ENCODE peak calls at places on chromosomes 5 and 9, in five cellular contexts. One of them, this sample, is unnamed. For H3K4me1, the result is how much of the 10 kb centered on the place peaks cover.

GRCh38 chr9:92734931-92735906 is 29.4 kb downstream of the BICD2 start:
- DNase-seq in stomach: no peak
- DNase-seq in IMR-90: no peak
- DNase-seq in breast epithelium: peak
- DNase-seq in uterus: no peak
- DNase-seq in this sample: no peak

GRCh38 chr9:124216474-124217176 is 41.1 kb upstream of the NEK6 start:
- DNase-seq in stomach: peak
- DNase-seq in IMR-90: no peak
- DNase-seq in breast epithelium: peak
- DNase-seq in uterus: no peak
- DNase-seq in this sample: peak

GRCh38 chr9:118290116-118290515 is 585.9 kb downstream of the TLR4 start:
- DNase-seq in stomach: no peak
- DNase-seq in IMR-90: no peak
- DNase-seq in breast epithelium: no peak
- DNase-seq in uterus: no peak
- DNase-seq in this sample: no peak

GRCh38 chr5:124289122-124289521 is 457.3 kb downstream of the ZNF608 start:
- DNase-seq in stomach: peak
- DNase-seq in IMR-90: no peak
- DNase-seq in breast epithelium: no peak
- DNase-seq in uterus: peak
- DNase-seq in this sample: peak

GRCh38 chr9:129602598-129603415 is 18.1 kb downstream of the C9orf50 start:
- DNase-seq in stomach: no peak
- DNase-seq in IMR-90: no peak
- DNase-seq in breast epithelium: no peak
- DNase-seq in uterus: no peak
- DNase-seq in this sample: no peak

GRCh38 chr9:98709968-98710965 is 1.5 kb upstream of the GABBR2 start:
- DNase-seq in stomach: no peak
- DNase-seq in IMR-90: peak
- DNase-seq in breast epithelium: no peak
- DNase-seq in uterus: no peak
- DNase-seq in this sample: peak

GRCh38 chr5:109191153-109191558 is 218.6 kb downstream of the PJA2 start:
- DNase-seq in stomach: no peak
- DNase-seq in IMR-90: peak
- DNase-seq in breast epithelium: no peak
- DNase-seq in uterus: no peak
- DNase-seq in this sample: peak

GRCh38 chr5:143200781-143201398 is 202.6 kb downstream of the NR3C1 start:
- DNase-seq in stomach: no peak
- DNase-seq in IMR-90: peak
- DNase-seq in breast epithelium: no peak
- DNase-seq in uterus: no peak
- DNase-seq in this sample: peak

GRCh38 chr5:60701317-60701988 is 1.5 kb upstream of the DEPDC1B start:
- DNase-seq in stomach: no peak
- DNase-seq in IMR-90: no peak
- DNase-seq in breast epithelium: no peak
- DNase-seq in uterus: no peak
- DNase-seq in this sample: no peak

GRCh38 chr9:137226338-137227056 is 805 bp upstream of the RNF224 start:
- DNase-seq in stomach: no peak
- DNase-seq in IMR-90: no peak
- DNase-seq in breast epithelium: no peak
- DNase-seq in uterus: no peak
- DNase-seq in this sample: no peak

GRCh38 chr9:129278391-129279237 is 100.6 kb upstream of the IER5L start:
- DNase-seq in stomach: peak
- DNase-seq in IMR-90: no peak
- DNase-seq in breast epithelium: peak
- DNase-seq in uterus: no peak
- DNase-seq in this sample: no peak

GRCh38 chr9:105037139-105037538 is 109.2 kb upstream of the ABCA1 start:
- DNase-seq in stomach: no peak
- DNase-seq in IMR-90: no peak
- DNase-seq in breast epithelium: no peak
- DNase-seq in uterus: no peak
- DNase-seq in this sample: no peak

GRCh38 chr5:25713259-25713658 is 1068.5 kb upstream of the CDH10 start:
- DNase-seq in stomach: no peak
- DNase-seq in IMR-90: no peak
- DNase-seq in breast epithelium: no peak
- DNase-seq in uterus: no peak
- DNase-seq in this sample: no peak

GRCh38 chr5:99141534-99142135 is 212.8 kb upstream of the CHD1 start:
- DNase-seq in stomach: no peak
- DNase-seq in IMR-90: no peak
- DNase-seq in breast epithelium: no peak
- DNase-seq in uterus: peak
- DNase-seq in this sample: peak

GRCh38 chr5:32475338-32476097 is 31.0 kb upstream of the ZFR start:
- DNase-seq in stomach: no peak
- DNase-seq in IMR-90: no peak
- DNase-seq in breast epithelium: no peak
- DNase-seq in uterus: no peak
- DNase-seq in this sample: no peak

GRCh38 chr5:136021016-136021405 is 7.8 kb upstream of the TGFBI start:
- DNase-seq in stomach: no peak
- DNase-seq in IMR-90: peak
- DNase-seq in breast epithelium: no peak
- DNase-seq in uterus: no peak
- DNase-seq in this sample: no peak

GRCh38 chr5:43078956-43079355 is 38.8 kb upstream of the ANXA2R start:
- DNase-seq in stomach: no peak
- DNase-seq in IMR-90: peak
- DNase-seq in breast epithelium: no peak
- DNase-seq in uterus: no peak
- DNase-seq in this sample: no peak

GRCh38 chr5:13385066-13385465 is 559.4 kb downstream of the DNAH5 start:
- DNase-seq in stomach: no peak
- DNase-seq in IMR-90: no peak
- DNase-seq in breast epithelium: no peak
- DNase-seq in uterus: no peak
- DNase-seq in this sample: no peak

GRCh38 chr9:77951369-77951768 is 80.2 kb downstream of the GNAQ start:
- DNase-seq in stomach: no peak
- DNase-seq in IMR-90: no peak
- DNase-seq in breast epithelium: no peak
- DNase-seq in uterus: no peak
- DNase-seq in this sample: no peak

GRCh38 chr9:96566401-96567202 is 53.0 kb downstream of the CDC14B start:
- DNase-seq in stomach: peak
- DNase-seq in IMR-90: no peak
- DNase-seq in breast epithelium: peak
- DNase-seq in uterus: peak
- DNase-seq in this sample: peak

GRCh38 chr5:169223595-169223953 is 77.4 kb downstream of the SLIT3 start:
- DNase-seq in stomach: no peak
- DNase-seq in IMR-90: no peak
- DNase-seq in breast epithelium: no peak
- DNase-seq in uterus: no peak
- DNase-seq in this sample: no peak

GRCh38 chr9:94300470-94301301 is 27.8 kb downstream of the NUTM2F start:
- DNase-seq in stomach: no peak
- DNase-seq in IMR-90: no peak
- DNase-seq in breast epithelium: no peak
- DNase-seq in uterus: no peak
- DNase-seq in this sample: no peak

GRCh38 chr5:79464695-79465332 is 49.1 kb downstream of the HOMER1 start:
- DNase-seq in stomach: no peak
- DNase-seq in IMR-90: peak
- DNase-seq in breast epithelium: no peak
- DNase-seq in uterus: no peak
- DNase-seq in this sample: no peak

GRCh38 chr9:86854898-86855523 is 92.3 kb downstream of the GAS1 start:
- DNase-seq in stomach: no peak
- DNase-seq in IMR-90: peak
- DNase-seq in breast epithelium: no peak
- DNase-seq in uterus: peak
- DNase-seq in this sample: peak

GRCh38 chr9:22041792-22042191 is 32.7 kb upstream of the CDKN2B start:
- DNase-seq in stomach: peak
- DNase-seq in IMR-90: no peak
- DNase-seq in breast epithelium: no peak
- DNase-seq in uterus: no peak
- DNase-seq in this sample: no peak

GRCh38 chr9:114616684-114617520 is 5.8 kb downstream of the TMEM268 start:
- DNase-seq in stomach: peak
- DNase-seq in IMR-90: no peak
- DNase-seq in breast epithelium: peak
- DNase-seq in uterus: peak
- DNase-seq in this sample: peak

DNA sequence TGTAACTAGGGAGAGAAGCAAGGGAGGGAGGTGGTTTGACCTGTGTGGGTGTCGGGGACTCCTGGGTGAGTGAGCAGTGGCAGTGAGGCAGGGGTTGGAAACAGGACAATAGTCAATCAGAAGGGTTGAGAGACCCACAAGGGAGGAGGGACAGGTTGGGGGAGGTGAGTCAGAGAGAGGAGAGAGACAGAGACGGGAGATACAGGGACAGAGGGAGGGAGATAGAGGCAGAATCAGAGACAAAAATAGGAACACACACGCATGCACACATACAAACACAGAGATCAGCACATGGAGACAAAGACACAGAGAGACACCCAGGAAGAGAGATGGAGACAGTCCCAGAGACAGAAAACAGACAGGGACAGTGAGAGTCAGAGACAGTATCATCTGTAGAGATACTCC is 39.3 kb upstream of the PTGS1 start:
- DNase-seq in stomach: no peak
- DNase-seq in IMR-90: no peak
- DNase-seq in breast epithelium: no peak
- DNase-seq in uterus: no peak
- DNase-seq in this sample: no peak
- TF ChIP-seq POLR2A in stomach: no peak
- TF ChIP-seq POLR2A in IMR-90: no peak
- TF ChIP-seq POLR2A in breast epithelium: no peak
- TF ChIP-seq POLR2A in uterus: no peak
- TF ChIP-seq POLR2A in this sample: no peak

DNA sequence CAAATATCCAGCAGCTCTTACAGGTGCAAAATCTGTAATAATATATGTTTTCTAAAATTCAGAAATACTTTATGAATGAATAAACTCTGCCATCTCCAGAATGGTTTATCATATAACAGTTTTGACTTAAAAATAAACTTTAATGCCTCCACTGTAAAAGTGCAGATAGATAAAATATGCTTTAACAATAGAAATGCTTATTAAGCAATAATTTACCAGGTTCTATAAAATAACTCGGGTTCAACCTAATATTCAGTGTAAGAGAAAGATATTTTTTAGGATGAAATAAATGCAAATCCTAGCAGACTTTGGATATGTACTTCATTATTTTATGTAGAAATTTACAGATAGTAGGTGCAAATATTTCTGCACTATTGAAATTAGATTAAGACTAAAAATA is 74.1 kb downstream of the FBXL7 start:
- DNase-seq in stomach: no peak
- DNase-seq in IMR-90: no peak
- DNase-seq in breast epithelium: no peak
- DNase-seq in uterus: no peak
- DNase-seq in this sample: no peak
- H3K4me1 ChIP-seq in stomach: under half
- H3K4me1 ChIP-seq in IMR-90: under half
- H3K4me1 ChIP-seq in breast epithelium: under half
- H3K4me1 ChIP-seq in uterus: under half
- H3K4me1 ChIP-seq in this sample: under half

GRCh38 chr5:34660444-34660843 is 4.3 kb downstream of the RAI14 start:
- DNase-seq in stomach: no peak
- DNase-seq in IMR-90: peak
- DNase-seq in breast epithelium: no peak
- DNase-seq in uterus: no peak
- DNase-seq in this sample: no peak

GRCh38 chr5:34656700-34657549 is 797 bp downstream of the RAI14 start:
- DNase-seq in stomach: peak
- DNase-seq in IMR-90: no peak
- DNase-seq in breast epithelium: peak
- DNase-seq in uterus: peak
- DNase-seq in this sample: peak

GRCh38 chr5:34657550-34657921 is 1.4 kb downstream of the RAI14 start:
- DNase-seq in stomach: no peak
- DNase-seq in IMR-90: peak
- DNase-seq in breast epithelium: no peak
- DNase-seq in uterus: peak
- DNase-seq in this sample: peak

GRCh38 chr5:34658023-34658422 is 1.9 kb downstream of the RAI14 start:
- DNase-seq in stomach: no peak
- DNase-seq in IMR-90: peak
- DNase-seq in breast epithelium: no peak
- DNase-seq in uterus: no peak
- DNase-seq in this sample: no peak

DNA sequence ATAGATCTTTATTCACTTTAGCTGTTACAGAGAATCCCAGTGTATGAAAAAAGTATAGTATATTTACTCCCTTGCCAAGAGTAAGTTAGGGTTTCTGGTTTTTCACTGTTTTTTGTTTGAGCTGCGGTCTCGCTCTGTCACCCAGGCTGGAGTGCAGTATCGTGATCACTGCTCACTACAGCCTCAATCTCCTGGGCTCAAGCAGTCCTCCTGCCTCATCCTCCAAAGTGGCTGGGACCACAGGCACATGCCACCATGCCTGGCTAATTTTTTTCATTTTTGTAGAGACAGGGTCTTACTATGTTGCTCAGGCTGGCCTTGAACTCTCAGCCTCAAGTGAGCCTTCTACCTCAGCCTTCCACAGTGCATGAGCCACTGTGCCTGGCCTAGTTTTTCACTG is 3.0 kb downstream of the RAI14 start:
- DNase-seq in stomach: no peak
- DNase-seq in IMR-90: no peak
- DNase-seq in breast epithelium: no peak
- DNase-seq in uterus: no peak
- DNase-seq in this sample: no peak
- TF ChIP-seq POLR2A in stomach: no peak
- TF ChIP-seq POLR2A in IMR-90: no peak
- TF ChIP-seq POLR2A in breast epithelium: no peak
- TF ChIP-seq POLR2A in uterus: no peak
- TF ChIP-seq POLR2A in this sample: no peak

GRCh38 chr9:117013596-117013995 is 326.5 kb downstream of the TRIM32 start:
- DNase-seq in stomach: no peak
- DNase-seq in IMR-90: no peak
- DNase-seq in breast epithelium: no peak
- DNase-seq in uterus: no peak
- DNase-seq in this sample: no peak
- H3K4me1 ChIP-seq in stomach: under half
- H3K4me1 ChIP-seq in IMR-90: under half
- H3K4me1 ChIP-seq in breast epithelium: under half
- H3K4me1 ChIP-seq in uterus: under half
- H3K4me1 ChIP-seq in this sample: under half

GRCh38 chr9:79220246-79220645 is 351.5 kb upstream of the TLE4 start:
- DNase-seq in stomach: no peak
- DNase-seq in IMR-90: no peak
- DNase-seq in breast epithelium: no peak
- DNase-seq in uterus: no peak
- DNase-seq in this sample: no peak
- TF ChIP-seq POLR2A in stomach: no peak
- TF ChIP-seq POLR2A in IMR-90: no peak
- TF ChIP-seq POLR2A in breast epithelium: no peak
- TF ChIP-seq POLR2A in uterus: no peak
- TF ChIP-seq POLR2A in this sample: no peak